ENCODE peak calls at places on chromosomes 16 and 17, in nine cellular contexts. R is spleen, Q is stomach, W is SK-N-SH, A is transverse colon, H is Panc1, L is HCT116, S is prostate gland, V is suprapubic skin. F is an unnamed sample. For H3K9me3 and H3K27me3, the result is how much of the 10 kb centered on the place peaks cover.

GRCh38 chr17:35752471-35752870 is 568 bp downstream of the GAS2L2 start:
- DNase-seq in W (no peak), V (no peak), L (no peak), R (no peak), A (no peak), H (no peak), Q (peak), S (no peak), F (no peak)

GRCh38 chr16:55502801-55503366 is 6.0 kb upstream of the LPCAT2 start:
- DNase-seq in H (no peak), R (no peak), V (peak), W (peak), S (peak), Q (peak), A (peak), L (peak), F (peak)

GRCh38 chr16:9378876-9379275 is 287.4 kb downstream of the HAPSTR1 start:
- DNase-seq in H (no peak), Q (no peak), V (no peak), A (no peak), L (no peak), W (no peak), S (no peak), R (no peak), F (no peak)

GRCh38 chr17:15947331-15947730 is 2.4 kb downstream of the ADORA2B start:
- DNase-seq in W (no peak), S (no peak), L (no peak), V (no peak), H (no peak), Q (no peak), R (peak), A (peak), F (no peak)

GRCh38 chr16:22189473-22190168 is 16.5 kb upstream of the EEF2K start:
- DNase-seq in S (peak), Q (peak), W (peak), A (peak), L (no peak), V (peak), R (peak), H (no peak), F (peak)

GRCh38 chr17:44529864-44530263 is 26.7 kb upstream of the GPATCH8 start:
- DNase-seq in L (no peak), V (no peak), S (no peak), Q (no peak), R (no peak), H (no peak), W (no peak), A (no peak), F (no peak)

GRCh38 chr16:29807426-29808218 is 1.3 kb downstream of the MAZ start:
- DNase-seq in S (peak), R (peak), A (peak), H (no peak), L (peak), V (peak), W (peak), Q (peak), F (peak)

GRCh38 chr17:17401271-17401781 is 75.5 kb upstream of the MED9 start:
- DNase-seq in V (no peak), R (no peak), W (no peak), Q (no peak), H (no peak), L (peak), S (no peak), A (no peak), F (no peak)

GRCh38 chr17:55645361-55645760 is 77.3 kb downstream of the TMEM100 start:
- DNase-seq in L (no peak), Q (no peak), H (no peak), R (no peak), V (no peak), S (no peak), W (no peak), A (no peak), F (no peak)

GRCh38 chr16:54628796-54629625 is 301.7 kb upstream of the IRX5 start:
- DNase-seq in A (no peak), W (no peak), L (no peak), Q (peak), V (no peak), R (no peak), S (no peak), H (no peak), F (no peak)

GRCh38 chr17:67281053-67281452 is 36.1 kb upstream of the HELZ start:
- DNase-seq in Q (no peak), V (no peak), W (no peak), S (no peak), R (no peak), L (no peak), A (no peak), H (no peak), F (no peak)

GRCh38 chr16:15961060-15961511 is 11.7 kb downstream of the ABCC1 start:
- DNase-seq in R (no peak), Q (no peak), S (no peak), A (no peak), H (no peak), L (no peak), V (no peak), W (no peak), F (no peak)

GRCh38 chr17:42428141-42428944 is 5.3 kb upstream of the CAVIN1 start:
- DNase-seq in Q (peak), H (peak), A (peak), V (peak), L (peak), W (peak), S (peak), R (no peak), F (no peak)

GRCh38 chr16:11410382-11411058 is 65.3 kb downstream of the RMI2 start:
- DNase-seq in R (no peak), S (no peak), V (no peak), A (no peak), Q (no peak), H (no peak), L (no peak), W (no peak), F (no peak)

GRCh38 chr16:68406458-68407041 is 41.8 kb downstream of the SMPD3 start:
- DNase-seq in A (no peak), Q (no peak), H (no peak), L (no peak), V (no peak), W (peak), R (peak), S (peak), F (no peak)

GRCh38 chr17:64472564-64472963 is 23.6 kb downstream of the MILR1 start:
- DNase-seq in V (no peak), Q (no peak), S (no peak), R (no peak), H (no peak), L (no peak), W (no peak), A (no peak), F (no peak)

GRCh38 chr17:62690168-62690897 is 62.9 kb downstream of the MRC2 start:
- DNase-seq in H (no peak), R (no peak), S (no peak), W (no peak), L (no peak), A (no peak), V (no peak), Q (no peak), F (no peak)

GRCh38 chr17:66676421-66676820 is 158.5 kb upstream of the CACNG5 start:
- DNase-seq in R (no peak), Q (peak), A (peak), V (peak), H (no peak), L (peak), W (no peak), S (peak), F (peak)

GRCh38 chr17:51258756-51259573 is 884 bp downstream of the MBTD1 start:
- DNase-seq in W (no peak), H (no peak), V (peak), A (peak), S (peak), Q (no peak), L (no peak), R (peak), F (no peak)

GRCh38 chr17:27807567-27808470 is 7.5 kb upstream of the NOS2 start:
- DNase-seq in Q (peak), A (peak), V (no peak), S (no peak), W (no peak), L (no peak), H (no peak), R (peak), F (no peak)

GRCh38 chr17:31424944-31425582 is 33.6 kb downstream of the RAB11FIP4 start:
- DNase-seq in W (peak), L (no peak), V (no peak), A (no peak), H (no peak), R (peak), Q (peak), S (no peak), F (no peak)

GRCh38 chr16:6827931-6828330 is 504.7 kb upstream of the RBFOX1 start:
- DNase-seq in H (no peak), W (no peak), L (no peak), A (no peak), Q (no peak), R (no peak), V (no peak), S (no peak), F (no peak)

GRCh38 chr17:57516290-57517215 is 228.5 kb downstream of the CCDC182 start:
- DNase-seq in S (no peak), L (no peak), Q (no peak), W (no peak), A (no peak), H (no peak), V (no peak), R (no peak), F (no peak)

GRCh38 chr17:38575781-38576180 is 30.0 kb downstream of the SRCIN1 start:
- DNase-seq in Q (no peak), H (no peak), R (no peak), A (no peak), W (no peak), L (no peak), V (no peak), S (no peak), F (no peak)

GRCh38 chr17:15470536-15470935 is 3.1 kb upstream of the CDRT4 start:
- DNase-seq in S (no peak), R (no peak), Q (no peak), L (no peak), W (no peak), H (no peak), A (no peak), V (no peak), F (no peak)

GRCh38 chr17:2716649-2717048 is 5.1 kb upstream of the CLUH start:
- DNase-seq in W (no peak), R (no peak), S (no peak), Q (no peak), A (no peak), H (no peak), V (no peak), L (no peak), F (no peak)

GRCh38 chr16:2150418-2151187 is 2.2 kb downstream of the RAB26 start:
- DNase-seq in Q (peak), A (peak), W (peak), L (no peak), R (peak), S (no peak), H (no peak), V (peak), F (no peak)
- TF ChIP-seq POLR2AphosphoS5 in Q (peak), A (peak), W (peak), L (peak), R (no peak), S (no peak), H (peak), V (no peak), F (no peak)

GRCh38 chr16:35192993-35193392 is 1733.6 kb downstream of the TP53TG3F start:
- DNase-seq in Q (no peak), S (no peak), V (no peak), W (no peak), L (no peak), H (no peak), R (no peak), A (no peak), F (no peak)
- H3K9me3 ChIP-seq in Q (half or more), S (under half), V (under half), W (under half), L (under half), H (under half), R (under half), A (under half), F (under half)

GRCh38 chr17:45792437-45792836 is 8.3 kb downstream of the CRHR1 start:
- DNase-seq in R (no peak), V (no peak), H (no peak), A (no peak), Q (no peak), W (no peak), L (no peak), S (no peak), F (no peak)

GRCh38 chr17:45790296-45790922 is 6.3 kb downstream of the CRHR1 start:
- DNase-seq in W (no peak), S (peak), Q (no peak), V (no peak), L (no peak), A (no peak), R (no peak), H (no peak), F (no peak)

GRCh38 chr17:45791041-45791582 is 7.0 kb downstream of the CRHR1 start:
- DNase-seq in A (no peak), V (no peak), Q (no peak), W (no peak), S (no peak), R (no peak), H (no peak), L (no peak), F (no peak)

GRCh38 chr17:45792995-45793755 is 9.1 kb downstream of the CRHR1 start:
- DNase-seq in H (no peak), W (no peak), V (no peak), S (no peak), R (no peak), A (no peak), Q (no peak), L (no peak), F (no peak)

GRCh38 chr17:45791935-45792334 is 7.8 kb downstream of the CRHR1 start:
- DNase-seq in Q (peak), R (no peak), H (no peak), A (no peak), V (no peak), W (no peak), L (no peak), S (peak), F (peak)
- H3K27me3 ChIP-seq in Q (under half), R (under half), H (under half), A (half or more), V (half or more), W (half or more), L (under half), S (under half), F (under half)

GRCh38 chr16:26012376-26012775 is 320.6 kb downstream of the HS3ST4 start:
- DNase-seq in H (no peak), V (no peak), S (no peak), R (no peak), W (no peak), Q (no peak), A (no peak), L (no peak), F (no peak)
- TF ChIP-seq POLR2AphosphoS5 in H (no peak), V (no peak), S (no peak), R (no peak), W (no peak), Q (no peak), A (no peak), L (no peak), F (no peak)

GRCh38 chr16:35255816-35256215 is 1796.4 kb downstream of the TP53TG3F start:
- DNase-seq in V (no peak), S (no peak), A (no peak), W (no peak), H (no peak), L (no peak), Q (no peak), R (no peak), F (no peak)

GRCh38 chr16:35252356-35252936 is 1793.0 kb downstream of the TP53TG3F start:
- DNase-seq in H (no peak), Q (no peak), L (no peak), W (no peak), R (no peak), A (no peak), V (no peak), S (no peak), F (no peak)

GRCh38 chr16:35258381-35258780 is 1799.0 kb downstream of the TP53TG3F start:
- DNase-seq in L (no peak), S (no peak), V (no peak), R (no peak), W (no peak), H (no peak), A (no peak), Q (no peak), F (no peak)

GRCh38 chr16:35255186-35255803 is 1795.9 kb downstream of the TP53TG3F start:
- DNase-seq in A (no peak), H (no peak), R (no peak), W (peak), V (no peak), L (no peak), S (no peak), Q (no peak), F (no peak)
- H3K9me3 ChIP-seq in A (under half), H (under half), R (under half), W (under half), V (under half), L (under half), S (under half), Q (under half), F (under half)

DNA sequence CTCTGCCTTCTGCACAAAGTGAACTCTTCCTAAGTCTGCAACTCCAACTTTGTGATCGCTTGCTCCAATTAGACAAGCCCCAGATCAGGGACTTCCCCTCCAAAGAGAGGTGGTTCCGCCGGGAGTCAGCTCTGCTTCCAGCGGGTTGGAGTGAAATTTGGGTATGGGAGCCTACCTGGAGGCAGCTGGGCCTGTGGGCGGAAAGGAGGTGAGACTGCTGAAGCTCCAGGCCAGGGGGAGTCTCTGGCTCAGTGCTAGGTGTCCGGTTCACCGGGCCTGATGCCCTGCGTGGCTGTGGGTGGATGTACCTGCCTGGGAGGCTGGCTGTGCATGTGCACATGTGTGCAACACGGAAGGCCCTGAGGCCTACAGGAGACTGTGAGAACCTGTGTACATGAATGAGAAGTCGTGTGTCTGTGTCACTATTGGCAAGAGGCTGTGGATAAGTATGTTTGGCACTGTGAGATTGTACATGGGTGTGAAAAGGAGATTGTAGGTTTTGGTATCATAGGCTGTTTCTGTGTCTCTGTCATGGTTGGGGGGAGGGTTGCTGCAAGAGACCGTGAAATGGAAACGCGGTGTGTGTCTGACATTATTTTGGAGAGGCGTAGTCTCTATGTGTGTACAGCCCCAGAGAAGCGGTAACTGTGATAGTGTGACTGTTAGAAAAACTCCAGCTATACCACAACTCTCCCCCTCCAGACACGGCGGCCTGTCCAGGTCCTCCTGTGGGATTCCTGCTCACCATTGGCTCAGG is 4.2 kb downstream of the LHX1 start:
- DNase-seq in W (no peak), V (no peak), H (no peak), L (no peak), S (no peak), Q (no peak), A (no peak), R (no peak), F (no peak)
- H3K27me3 ChIP-seq in W (half or more), V (half or more), H (under half), L (under half), S (half or more), Q (half or more), A (half or more), R (half or more), F (half or more)

DNA sequence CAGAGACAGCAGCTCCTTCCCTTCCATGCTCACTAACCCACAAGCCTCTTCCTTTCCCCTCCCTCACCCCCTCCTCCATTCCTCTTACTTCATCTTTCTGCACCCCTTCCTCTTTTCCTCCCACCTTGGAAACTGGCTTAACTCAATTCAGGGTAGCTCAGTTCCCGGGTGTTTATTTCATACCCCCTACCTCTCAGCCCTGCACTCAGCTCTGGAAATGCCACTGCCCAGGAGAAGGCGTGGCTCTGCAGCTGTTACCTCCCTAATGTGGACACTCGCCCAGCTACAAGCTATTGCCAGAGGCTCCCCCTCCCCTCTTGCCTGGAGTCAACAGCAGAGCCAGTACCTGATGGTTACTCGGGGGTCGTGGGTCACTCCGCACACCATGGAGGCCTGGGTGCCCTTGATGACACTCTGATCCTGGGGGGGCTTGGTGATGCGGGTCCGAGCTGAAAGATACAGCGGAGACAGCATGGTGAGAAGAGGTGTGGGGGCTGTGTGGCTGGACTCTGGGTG is 118.4 kb upstream of the CDC42EP4 start:
- DNase-seq in V (no peak), Q (no peak), H (no peak), R (peak), A (no peak), S (no peak), L (no peak), W (no peak), F (no peak)
- TF ChIP-seq POLR2AphosphoS5 in V (no peak), Q (no peak), H (no peak), R (no peak), A (no peak), S (no peak), L (no peak), W (no peak), F (no peak)

GRCh38 chr16:35689764-35690163 is 2230.4 kb downstream of the TP53TG3F start:
- DNase-seq in W (no peak), A (no peak), Q (no peak), S (no peak), H (no peak), V (peak), L (no peak), R (no peak), F (no peak)
- H3K9me3 ChIP-seq in W (under half), A (under half), Q (half or more), S (under half), H (under half), V (under half), L (under half), R (under half), F (half or more)

F was measured in breast epithelium.